ENCODE peak calls at places on chromosomes 6 and 20, in nine cellular contexts. M is effector memory CD4-positive, alpha-beta T cell; N is CD8-positive, alpha-beta memory T cell; Q is T47D; I is stimulated activated CD8-positive, alpha-beta memory T cell treated with anti-CD3 and anti-CD28 coated beads, Interleukin-12 subunit alpha, Interleukin-12 subunit beta, amount 100 ng/mL, for 1 hour; K is A549; V is lung; Z is psoas muscle; W is foreskin fibroblast. X is an unnamed sample.

GRCh38 chr6:125066140-125066539 is 87.4 kb upstream of the TPD52L1 start:
- DNase-seq in M (no peak), N (no peak), Q (no peak), I (no peak), K (no peak), V (no peak), Z (no peak), W (no peak), X (no peak)

GRCh38 chr20:62797671-62798532 is 1.6 kb downstream of the MRGBP start:
- DNase-seq in M (no peak), N (no peak), Q (no peak), I (no peak), K (peak), V (no peak), Z (no peak), W (no peak), X (no peak)

GRCh38 chr20:24097051-24097450 is 108.5 kb upstream of the GGTLC1 start:
- DNase-seq in M (no peak), N (no peak), Q (no peak), I (no peak), K (no peak), V (no peak), Z (no peak), W (no peak), X (no peak)

GRCh38 chr6:100468013-100468622 is 3.4 kb upstream of the SIM1 start:
- DNase-seq in M (no peak), N (no peak), Q (no peak), I (no peak), K (no peak), V (no peak), Z (no peak), W (no peak), X (no peak)

GRCh38 chr20:61761453-61762207 is 304.1 kb downstream of the TAF4 start:
- DNase-seq in M (no peak), N (no peak), Q (no peak), I (no peak), K (no peak), V (no peak), Z (no peak), W (no peak), X (no peak)

GRCh38 chr20:32483351-32484220 is 101.5 kb downstream of the NOL4L start:
- DNase-seq in M (peak), N (peak), Q (peak), I (no peak), K (peak), V (peak), Z (peak), W (peak), X (peak)

GRCh38 chr6:138492113-138492512 is 7.2 kb downstream of the NHSL1 start:
- DNase-seq in M (no peak), N (no peak), Q (no peak), I (no peak), K (no peak), V (no peak), Z (no peak), W (no peak), X (no peak)

GRCh38 chr20:44632103-44632752 is 19.3 kb downstream of the ADA start:
- DNase-seq in M (no peak), N (no peak), Q (no peak), I (no peak), K (no peak), V (no peak), Z (no peak), W (no peak), X (no peak)

GRCh38 chr6:683742-684440 is 9.0 kb downstream of the EXOC2 start:
- DNase-seq in M (no peak), N (no peak), Q (no peak), I (no peak), K (no peak), V (no peak), Z (no peak), W (peak), X (no peak)

GRCh38 chr6:137202078-137202477 is 17.1 kb downstream of the IFNGR1 start:
- DNase-seq in M (no peak), N (no peak), Q (no peak), I (no peak), K (peak), V (no peak), Z (no peak), W (no peak), X (no peak)

GRCh38 chr6:124927806-124928205 is 34.4 kb upstream of the RNF217 start:
- DNase-seq in M (no peak), N (no peak), Q (no peak), I (no peak), K (no peak), V (no peak), Z (no peak), W (peak), X (no peak)

GRCh38 chr6:163151212-163151611 is 263.3 kb upstream of the QKI start:
- DNase-seq in M (no peak), N (no peak), Q (no peak), I (no peak), K (no peak), V (no peak), Z (no peak), W (no peak), X (no peak)

GRCh38 chr20:4603724-4604123 is 118.0 kb upstream of the PRND start:
- DNase-seq in M (no peak), N (no peak), Q (no peak), I (no peak), K (no peak), V (no peak), Z (no peak), W (peak), X (no peak)

GRCh38 chr6:156828280-156828703 is 51.1 kb downstream of the ARID1B start:
- DNase-seq in M (no peak), N (no peak), Q (no peak), I (no peak), K (peak), V (no peak), Z (peak), W (peak), X (peak)

GRCh38 chr20:41631826-41632225 is 13.6 kb upstream of the CHD6 start:
- DNase-seq in M (no peak), N (no peak), Q (no peak), I (no peak), K (no peak), V (no peak), Z (peak), W (peak), X (no peak)

GRCh38 chr6:15929685-15930084 is 199.2 kb upstream of the MYLIP start:
- DNase-seq in M (no peak), N (no peak), Q (no peak), I (no peak), K (no peak), V (no peak), Z (no peak), W (peak), X (no peak)

GRCh38 chr6:71252960-71253359 is 35.7 kb upstream of the OGFRL1 start:
- DNase-seq in M (no peak), N (no peak), Q (no peak), I (no peak), K (no peak), V (no peak), Z (no peak), W (no peak), X (no peak)

GRCh38 chr6:137811121-137811911 is 55.7 kb upstream of the TNFAIP3 start:
- DNase-seq in M (peak), N (peak), Q (peak), I (peak), K (peak), V (peak), Z (peak), W (peak), X (peak)

GRCh38 chr6:109791301-109791700 is 100.2 kb downstream of the FIG4 start:
- DNase-seq in M (no peak), N (no peak), Q (no peak), I (no peak), K (no peak), V (no peak), Z (peak), W (peak), X (no peak)

GRCh38 chr20:6074145-6074561 is 20.3 kb upstream of the LRRN4 start:
- DNase-seq in M (no peak), N (no peak), Q (peak), I (no peak), K (peak), V (no peak), Z (no peak), W (no peak), X (no peak)

GRCh38 chr6:152734630-152735029 is 16.0 kb upstream of the VIP start:
- DNase-seq in M (no peak), N (no peak), Q (no peak), I (no peak), K (no peak), V (no peak), Z (no peak), W (no peak), X (no peak)

GRCh38 chr20:21505810-21506530 is 7.9 kb downstream of the NKX2-2 start:
- DNase-seq in M (peak), N (peak), Q (no peak), I (peak), K (peak), V (no peak), Z (no peak), W (peak), X (peak)

GRCh38 chr6:906920-907319 is 214.0 kb upstream of the EXOC2 start:
- DNase-seq in M (no peak), N (no peak), Q (no peak), I (no peak), K (peak), V (no peak), Z (no peak), W (no peak), X (no peak)

GRCh38 chr6:7237653-7238190 is 75.3 kb downstream of the SSR1 start:
- DNase-seq in M (no peak), N (no peak), Q (no peak), I (no peak), K (no peak), V (no peak), Z (no peak), W (peak), X (peak)

GRCh38 chr6:84652356-84653026 is 111.9 kb downstream of the TBX18 start:
- DNase-seq in M (no peak), N (no peak), Q (no peak), I (no peak), K (peak), V (no peak), Z (no peak), W (peak), X (no peak)

GRCh38 chr20:63568170-63568981 is 5.7 kb downstream of the HELZ2 start:
- DNase-seq in M (no peak), N (no peak), Q (no peak), I (no peak), K (no peak), V (no peak), Z (no peak), W (no peak), X (no peak)

GRCh38 chr20:7152071-7152470 is 384.6 kb downstream of the BMP2 start:
- DNase-seq in M (no peak), N (no peak), Q (no peak), I (no peak), K (no peak), V (no peak), Z (no peak), W (peak), X (no peak)

GRCh38 chr20:20551409-20551808 is 161.0 kb downstream of the RALGAPA2 start:
- DNase-seq in M (no peak), N (no peak), Q (no peak), I (no peak), K (no peak), V (no peak), Z (no peak), W (no peak), X (no peak)

GRCh38 chr20:21518292-21518991 is 4.6 kb upstream of the NKX2-2 start:
- DNase-seq in M (no peak), N (no peak), Q (peak), I (no peak), K (no peak), V (peak), Z (no peak), W (no peak), X (no peak)

GRCh38 chr6:36754582-36755434 is 57.2 kb downstream of the RAB44 start:
- DNase-seq in M (no peak), N (no peak), Q (no peak), I (no peak), K (no peak), V (no peak), Z (no peak), W (no peak), X (no peak)

GRCh38 chr6:10369896-10370295 is 45.0 kb downstream of the TFAP2A start:
- DNase-seq in M (no peak), N (no peak), Q (no peak), I (no peak), K (peak), V (no peak), Z (no peak), W (peak), X (no peak)

GRCh38 chr20:14234666-14235295 is 102.6 kb downstream of the FLRT3 start:
- DNase-seq in M (no peak), N (no peak), Q (no peak), I (no peak), K (peak), V (no peak), Z (no peak), W (peak), X (no peak)

GRCh38 chr6:142459267-142459666 is 157.5 kb downstream of the ADGRG6 start:
- DNase-seq in M (no peak), N (no peak), Q (no peak), I (no peak), K (no peak), V (no peak), Z (no peak), W (no peak), X (no peak)

GRCh38 chr6:17417817-17418216 is 24.4 kb downstream of the CAP2 start:
- DNase-seq in M (no peak), N (no peak), Q (no peak), I (no peak), K (peak), V (no peak), Z (no peak), W (peak), X (no peak)

GRCh38 chr6:155693573-155694428 is 238.2 kb upstream of the NOX3 start:
- DNase-seq in M (no peak), N (no peak), Q (no peak), I (no peak), K (no peak), V (no peak), Z (no peak), W (no peak), X (peak)

GRCh38 chr6:6847591-6847990 is 259.1 kb downstream of the LY86 start:
- DNase-seq in M (no peak), N (no peak), Q (no peak), I (no peak), K (no peak), V (no peak), Z (no peak), W (no peak), X (no peak)

GRCh38 chr6:162733489-162733888 is 5.7 kb downstream of the PACRG start:
- DNase-seq in M (no peak), N (no peak), Q (no peak), I (no peak), K (no peak), V (no peak), Z (no peak), W (no peak), X (no peak)

GRCh38 chr6:122615409-122615808 is 5.2 kb downstream of the PKIB start:
- DNase-seq in M (no peak), N (no peak), Q (no peak), I (no peak), K (no peak), V (no peak), Z (no peak), W (no peak), X (no peak)

GRCh38 chr6:90217621-90218496 is 78.8 kb downstream of the BACH2 start:
- DNase-seq in M (no peak), N (no peak), Q (peak), I (no peak), K (peak), V (peak), Z (no peak), W (peak), X (peak)